ENCODE peak calls at places on chromosome 20, in eight cellular contexts. S is bronchial epithelial cell, V is H9, X is tibial artery, O is fibroblast of pulmonary artery, D is GM20000, G is foreskin fibroblast, A is endothelial cell. H is an unnamed sample.

GRCh38 chr20:23662276-23662870 is 24.6 kb upstream of the CST3 start:
- DNase-seq in V (no peak), G (no peak), D (no peak), A (no peak), X (no peak), S (no peak), O (no peak), H (no peak)

GRCh38 chr20:54345301-54345724 is 130.1 kb upstream of the DOK5 start:
- DNase-seq in X (no peak), S (peak; percentile 81), D (peak; percentile 4), A (no peak), O (peak; percentile 75), V (no peak), G (peak; percentile 70), H (no peak)

GRCh38 chr20:49560646-49561045 is 7.3 kb downstream of the PTGIS start:
- DNase-seq in O (no peak), A (no peak), D (no peak), X (peak; percentile 21), G (no peak), S (no peak), V (no peak), H (no peak)

GRCh38 chr20:31718952-31719643 is 3.6 kb downstream of the BCL2L1 start:
- DNase-seq in S (peak; percentile 95), V (no peak), X (no peak), G (no peak), A (no peak), D (no peak), O (no peak), H (no peak)

GRCh38 chr20:41380551-41381262 is 14.1 kb upstream of the EMILIN3 start:
- DNase-seq in G (no peak), D (no peak), O (no peak), X (no peak), A (no peak), V (no peak), S (no peak), H (no peak)

GRCh38 chr20:17648782-17649730 is 33.0 kb downstream of the RRBP1 start:
- DNase-seq in A (peak; percentile 18), G (no peak), V (no peak), X (peak; percentile 18), S (no peak), D (peak; percentile 64), O (no peak), H (peak; percentile 65)

GRCh38 chr20:63706852-63707557 is 771 bp downstream of the ARFRP1 start:
- DNase-seq in S (peak; percentile 55), O (peak; percentile 47), D (peak; percentile 80), G (peak; percentile 46), V (peak; percentile 48), A (peak; percentile 42), X (no peak), H (peak; percentile 74)

GRCh38 chr20:31605902-31606677 is 1.0 kb downstream of the ID1 start:
- DNase-seq in S (no peak), A (no peak), O (peak; percentile 37), X (no peak), G (no peak), D (peak; percentile 53), V (peak; percentile 50), H (no peak)

GRCh38 chr20:49846206-49846807 is 33.7 kb downstream of the SLC9A8 start:
- DNase-seq in D (peak; percentile 61), X (no peak), S (peak; percentile 43), G (peak; percentile 39), A (peak; percentile 54), V (no peak), O (peak; percentile 78), H (peak; percentile 71)

GRCh38 chr20:38726849-38727601 is 2.7 kb downstream of the SLC32A1 start:
- DNase-seq in A (peak; percentile 94), O (peak; percentile 18), D (peak; percentile 62), X (no peak), S (no peak), G (no peak), V (peak; percentile 97), H (peak; percentile 73)

GRCh38 chr20:33303595-33303994 is 20.6 kb downstream of the BPIFB1 start:
- DNase-seq in X (no peak), A (no peak), V (no peak), G (no peak), D (no peak), O (no peak), S (no peak), H (no peak)

GRCh38 chr20:52457826-52458225 is 266.2 kb upstream of the ZFP64 start:
- DNase-seq in X (no peak), S (peak; percentile 63), V (no peak), A (no peak), O (no peak), D (no peak), G (no peak), H (no peak)

GRCh38 chr20:32164984-32165735 is 42.4 kb downstream of the PLAGL2 start:
- DNase-seq in V (no peak), O (peak; percentile 94), X (peak; percentile 16), A (no peak), G (no peak), S (no peak), D (no peak), H (no peak)

GRCh38 chr20:1801551-1801950 is 93.7 kb upstream of the SIRPA start:
- DNase-seq in D (no peak), G (no peak), A (no peak), S (no peak), O (no peak), X (no peak), V (no peak), H (no peak)

GRCh38 chr20:44056010-44056698 is 130.8 kb downstream of the JPH2 start:
- DNase-seq in G (no peak), A (peak; percentile 65), O (no peak), D (no peak), S (peak; percentile 4), V (peak; percentile 75), X (no peak), H (no peak)

GRCh38 chr20:17827759-17828559 is 128.2 kb downstream of the BANF2 start:
- DNase-seq in V (no peak), S (no peak), G (no peak), O (no peak), X (no peak), D (no peak), A (no peak), H (no peak)

GRCh38 chr20:12153616-12154015 is 235.9 kb downstream of the BTBD3 start:
- DNase-seq in X (no peak), D (no peak), S (no peak), A (no peak), G (no peak), O (peak; percentile 73), V (no peak), H (no peak)

GRCh38 chr20:11376998-11377397 is 540.7 kb upstream of the BTBD3 start:
- DNase-seq in G (no peak), D (no peak), A (no peak), X (no peak), V (no peak), O (peak; percentile 28), S (peak; percentile 87), H (no peak)

GRCh38 chr20:19784511-19785172 is 26.6 kb downstream of the RIN2 start:
- DNase-seq in O (peak; percentile 93), S (peak; percentile 89), V (peak; percentile 47), D (peak; percentile 52), G (peak; percentile 80), X (peak; percentile 49), A (peak; percentile 64), H (peak; percentile 60)

GRCh38 chr20:47727909-47728361 is 57.3 kb downstream of the SULF2 start:
- DNase-seq in D (no peak), O (no peak), S (no peak), X (no peak), A (no peak), V (no peak), G (no peak), H (no peak)

GRCh38 chr20:48364688-48365421 is 462.9 kb downstream of the PREX1 start:
- DNase-seq in O (no peak), G (no peak), X (no peak), S (no peak), V (no peak), D (peak; percentile 66), A (no peak), H (peak; percentile 51)

GRCh38 chr20:62112368-62112767 is 9.9 kb upstream of the LSM14B start:
- DNase-seq in D (no peak), S (no peak), O (no peak), V (no peak), A (no peak), X (no peak), G (no peak), H (no peak)
- TF ChIP-seq CTCF in D (no peak), S (no peak), O (no peak), V (no peak), A (no peak), X (no peak), G (no peak), H (no peak)

GRCh38 chr20:3071610-3072529 is at the start of gene OXT:
- DNase-seq in S (no peak), D (peak; percentile 62), V (peak; percentile 77), X (no peak), G (no peak), O (no peak), A (no peak), H (peak; percentile 34)
- TF ChIP-seq CTCF in S (no peak), D (no peak), V (no peak), X (no peak), G (no peak), O (no peak), A (no peak), H (no peak)

GRCh38 chr20:25344634-25345033 is 46.0 kb downstream of the ABHD12 start:
- DNase-seq in A (no peak), S (no peak), V (no peak), G (no peak), X (no peak), D (no peak), O (no peak), H (no peak)
- TF ChIP-seq CTCF in A (no peak), S (no peak), V (no peak), G (no peak), X (no peak), D (no peak), O (no peak), H (no peak)

DNA sequence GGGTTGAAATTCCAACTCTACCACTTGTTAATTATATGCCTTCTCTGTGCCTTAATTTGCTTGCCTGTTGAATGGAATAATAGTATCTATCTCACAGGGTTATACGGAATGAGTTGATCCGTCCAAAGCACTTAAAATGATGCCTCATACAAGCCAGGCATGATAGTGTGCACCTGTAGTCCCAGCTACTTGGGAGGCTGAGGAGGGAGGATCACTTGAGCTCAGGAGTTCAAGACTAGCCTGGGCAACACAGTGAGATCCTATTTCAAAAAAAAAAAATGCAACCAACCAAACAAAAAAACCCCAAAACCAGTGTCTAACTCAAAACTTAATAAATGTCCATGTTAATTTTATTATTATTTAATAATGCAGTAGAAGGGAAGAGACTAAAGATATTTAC is 35.3 kb downstream of the SAMHD1 start:
- DNase-seq in G (no peak), X (no peak), S (no peak), O (no peak), A (no peak), V (no peak), D (no peak), H (no peak)
- TF ChIP-seq CTCF in G (no peak), X (no peak), S (no peak), O (no peak), A (no peak), V (no peak), D (no peak), H (no peak)

DNA sequence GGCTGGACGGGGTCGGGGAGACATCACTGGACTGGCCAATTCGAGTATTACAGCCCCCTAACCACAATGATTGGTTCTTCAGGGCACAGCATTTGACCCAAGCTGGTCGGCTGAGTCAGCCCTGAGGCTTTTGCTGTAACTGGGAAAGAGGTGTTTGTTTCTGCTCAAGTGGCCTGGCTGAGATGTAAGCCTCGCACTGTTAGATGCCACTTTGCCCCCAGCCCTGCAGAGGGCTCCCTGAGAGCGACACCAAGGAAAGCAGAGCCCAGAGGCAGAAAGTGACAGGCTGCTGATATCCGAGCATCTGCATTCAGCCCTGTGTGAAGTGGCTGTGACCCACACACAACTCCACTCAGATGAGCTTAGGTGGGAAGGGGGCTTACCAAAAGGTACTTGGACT is 19.4 kb downstream of the ERGIC3 start:
- DNase-seq in G (peak; percentile 68), A (peak; percentile 25), S (peak; percentile 33), V (peak; percentile 75), X (no peak), D (no peak), O (peak; percentile 39), H (no peak)
- TF ChIP-seq CTCF in G (peak; percentile 29), A (no peak), S (peak; percentile 44), V (peak; percentile 58), X (no peak), D (no peak), O (peak; percentile 23), H (peak; percentile 25)